ENCODE peak calls at places on chromosomes 11 and 22, in four cellular contexts. L is A549, Z is HepG2, P is GM12878. J is an unnamed sample.

GRCh38 chr22:37165940-37166674 is 16.4 kb upstream of the IL2RB start:
- DNase-seq in P (no peak), Z (no peak), L (no peak), J (no peak)

GRCh38 chr22:43226368-43226979 is 39.5 kb upstream of the TTLL12 start:
- DNase-seq in Z (peak), L (no peak), P (no peak), J (peak)

GRCh38 chr22:24271406-24271760 is 752 bp downstream of the SPECC1L start:
- DNase-seq in P (no peak), L (peak), Z (no peak), J (no peak)

GRCh38 chr22:17831527-17832251 is 57.4 kb upstream of the BID start:
- DNase-seq in P (no peak), Z (no peak), L (no peak), J (no peak)

GRCh38 chr22:33677536-33677935 is 242.7 kb downstream of the LARGE1 start:
- DNase-seq in Z (no peak), L (no peak), P (no peak), J (no peak)

GRCh38 chr11:115941481-115941993 is 437.3 kb upstream of the CADM1 start:
- DNase-seq in Z (no peak), P (no peak), L (no peak), J (peak)

GRCh38 chr22:36510384-36510783 is 3.5 kb upstream of the FOXRED2 start:
- DNase-seq in P (no peak), Z (no peak), L (no peak), J (no peak)

GRCh38 chr22:39087881-39088687 is 9.0 kb upstream of the APOBEC3H start:
- DNase-seq in L (no peak), Z (no peak), P (no peak), J (peak)

GRCh38 chr11:20274031-20274430 is 89.5 kb upstream of the HTATIP2 start:
- DNase-seq in P (no peak), L (no peak), Z (no peak), J (no peak)

GRCh38 chr11:126257764-126258163 is 10.9 kb downstream of the SRPRA start:
- DNase-seq in L (no peak), P (no peak), Z (no peak), J (no peak)

GRCh38 chr11:3101921-3102640 is 44.9 kb upstream of the CARS1 start:
- DNase-seq in L (no peak), P (no peak), Z (no peak), J (no peak)

GRCh38 chr22:38504731-38505594 is 1.1 kb downstream of the DDX17 start:
- DNase-seq in L (peak), P (no peak), Z (peak), J (peak)

GRCh38 chr22:37930270-37930951 is 23.0 kb downstream of the C22orf23 start:
- DNase-seq in L (peak), Z (no peak), P (no peak), J (peak)

GRCh38 chr11:47589103-47589502 is 2.6 kb downstream of the FAM180B start:
- DNase-seq in P (no peak), L (no peak), Z (no peak), J (no peak)

GRCh38 chr11:20964985-20965384 is 295.6 kb downstream of the NELL1 start:
- DNase-seq in Z (no peak), P (no peak), L (no peak), J (no peak)

GRCh38 chr11:36763187-36763586 is 165.2 kb upstream of the RAG2 start:
- DNase-seq in P (no peak), L (no peak), Z (no peak), J (no peak)

GRCh38 chr11:9138612-9139579 is 47.5 kb upstream of the SCUBE2 start:
- DNase-seq in L (peak), P (no peak), Z (peak), J (no peak)

GRCh38 chr22:24482586-24482985 is 12.5 kb upstream of the UPB1 start:
- DNase-seq in Z (no peak), L (no peak), P (no peak), J (no peak)

GRCh38 chr11:19345848-19346681 is 105.3 kb upstream of the E2F8 start:
- DNase-seq in Z (no peak), L (peak), P (no peak), J (peak)

GRCh38 chr11:129861702-129862107 is 33.7 kb downstream of the NFRKB start:
- DNase-seq in P (no peak), L (peak), Z (peak), J (no peak)

GRCh38 chr22:30906411-30906810 is 62.2 kb downstream of the MORC2 start:
- DNase-seq in P (no peak), L (no peak), Z (no peak), J (no peak)

GRCh38 chr11:10878408-10879214 is 20.8 kb upstream of the ZBED5 start:
- DNase-seq in Z (peak), P (peak), L (peak), J (peak)

GRCh38 chr11:107859459-107860239 is 1.1 kb upstream of the SLC35F2 start:
- DNase-seq in Z (no peak), L (peak), P (peak), J (no peak)

GRCh38 chr11:73313652-73314051 is 5.6 kb downstream of the ARHGEF17 start:
- DNase-seq in P (no peak), Z (no peak), L (no peak), J (no peak)

GRCh38 chr22:46239261-46240048 is 10.6 kb downstream of the CDPF1 start:
- DNase-seq in P (no peak), Z (no peak), L (no peak), J (peak)

GRCh38 chr11:44611687-44612437 is 46.4 kb downstream of the CD82 start:
- DNase-seq in P (peak), L (no peak), Z (no peak), J (no peak)
- TF ChIP-seq POLR2AphosphoS2 in P (no peak), L (no peak), Z (no peak), J (no peak)

GRCh38 chr22:44335903-44336803 is 23.4 kb upstream of the SHISAL1 start:
- DNase-seq in Z (no peak), P (no peak), L (no peak), J (no peak)
- TF ChIP-seq POLR2AphosphoS2 in Z (no peak), P (no peak), L (no peak), J (no peak)

GRCh38 chr22:50517495-50518260 is 7.7 kb downstream of the SCO2 start:
- DNase-seq in L (no peak), Z (no peak), P (no peak), J (no peak)

GRCh38 chr22:50516891-50517290 is 8.5 kb downstream of the SCO2 start:
- DNase-seq in Z (no peak), L (no peak), P (no peak), J (no peak)

GRCh38 chr22:50520826-50521453 is 4.5 kb downstream of the SCO2 start:
- DNase-seq in P (no peak), L (no peak), Z (no peak), J (no peak)

GRCh38 chr22:50518628-50519027 is 6.8 kb downstream of the SCO2 start:
- DNase-seq in L (no peak), Z (no peak), P (no peak), J (no peak)

DNA sequence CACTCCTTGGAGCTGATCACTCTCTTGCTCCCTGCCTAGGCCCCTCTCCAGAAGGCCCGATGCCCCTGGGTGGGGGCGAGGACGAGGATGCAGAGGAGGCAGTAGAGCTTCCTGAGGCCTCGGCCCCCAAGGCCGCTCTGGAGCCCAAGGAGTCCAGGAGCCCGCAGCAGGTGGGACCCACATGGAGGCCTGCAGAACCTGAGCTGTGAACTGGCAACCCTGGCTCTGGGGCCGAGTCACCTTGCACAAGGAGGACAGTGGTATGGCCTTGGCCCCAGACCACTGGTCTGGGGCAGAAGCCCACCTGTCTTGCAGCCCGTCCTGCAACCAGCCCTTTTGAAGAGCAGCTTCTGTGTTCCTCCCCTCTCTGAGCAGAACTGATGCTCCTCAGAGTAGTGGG is 6.2 kb downstream of the SCO2 start:
- DNase-seq in Z (no peak), L (no peak), P (no peak), J (no peak)
- TF ChIP-seq POLR2AphosphoS2 in Z (no peak), L (no peak), P (no peak), J (no peak)

GRCh38 chr22:44869196-44869595 is 116.8 kb downstream of the ARHGAP8 start:
- DNase-seq in Z (no peak), P (no peak), L (no peak), J (no peak)

GRCh38 chr22:44862981-44863860 is 110.8 kb downstream of the ARHGAP8 start:
- DNase-seq in Z (no peak), P (no peak), L (no peak), J (peak)

GRCh38 chr22:44862281-44862680 is 109.9 kb downstream of the ARHGAP8 start:
- DNase-seq in Z (no peak), P (no peak), L (no peak), J (no peak)

GRCh38 chr22:44861245-44861644 is 108.9 kb downstream of the ARHGAP8 start:
- DNase-seq in L (no peak), P (no peak), Z (no peak), J (no peak)

GRCh38 chr22:44865193-44866057 is 113.0 kb downstream of the ARHGAP8 start:
- DNase-seq in Z (no peak), L (no peak), P (no peak), J (no peak)
- TF ChIP-seq POLR2AphosphoS2 in Z (no peak), L (no peak), P (no peak), J (no peak)

GRCh38 chr11:120167659-120168058 is 29.7 kb upstream of the TRIM29 start:
- DNase-seq in P (no peak), Z (no peak), L (no peak), J (no peak)

GRCh38 chr11:120170741-120171261 is 32.9 kb upstream of the TRIM29 start:
- DNase-seq in Z (no peak), P (no peak), L (no peak), J (no peak)

GRCh38 chr11:120168108-120168959 is 30.4 kb upstream of the TRIM29 start:
- DNase-seq in P (no peak), Z (no peak), L (no peak), J (no peak)

GRCh38 chr11:120169981-120170698 is 32.2 kb upstream of the TRIM29 start:
- DNase-seq in Z (no peak), L (no peak), P (no peak), J (no peak)

DNA sequence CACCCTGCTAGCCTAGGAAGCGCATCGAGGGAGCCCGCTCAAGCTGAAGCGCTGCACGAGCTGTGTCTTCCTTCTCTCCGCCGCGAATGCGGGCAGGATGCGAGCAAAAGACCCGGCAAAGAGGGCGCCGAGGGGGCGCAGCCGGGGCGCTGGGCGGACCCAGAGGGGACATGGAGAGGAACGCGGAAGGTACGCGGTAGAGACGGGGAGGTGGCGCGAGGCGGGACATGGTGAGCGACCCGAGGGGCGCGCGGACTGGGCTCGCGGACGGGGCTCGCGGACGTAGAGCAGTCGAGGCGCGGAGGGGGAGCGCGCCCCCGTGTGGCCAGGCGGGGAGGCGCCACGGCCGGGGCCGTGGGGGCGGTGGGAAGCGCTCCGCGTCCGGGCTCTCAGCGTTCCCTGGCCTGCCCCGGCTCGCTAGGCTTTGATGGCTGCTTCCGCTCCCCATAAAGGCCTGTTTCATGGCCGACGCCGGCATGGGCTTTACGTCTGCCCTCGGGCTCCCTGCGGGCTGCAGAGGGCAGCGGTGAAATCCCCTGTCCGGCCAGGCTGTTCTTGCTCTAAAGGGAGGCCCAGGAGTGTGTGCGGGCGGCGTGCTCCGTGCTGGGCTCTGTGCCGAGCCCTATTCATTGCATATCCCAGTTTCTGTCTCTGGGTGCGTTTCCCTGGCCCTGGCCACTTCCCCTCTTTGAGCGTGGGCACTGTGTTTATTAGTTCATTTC is 31.2 kb upstream of the TRIM29 start:
- DNase-seq in L (peak), Z (peak), P (no peak), J (peak)
- TF ChIP-seq POLR2AphosphoS2 in L (no peak), Z (no peak), P (no peak), J (no peak)

GRCh38 chr22:29346659-29347058 is 31.2 kb upstream of the RASL10A start:
- DNase-seq in L (no peak), P (no peak), Z (no peak), J (no peak)
- TF ChIP-seq POLR2AphosphoS2 in L (no peak), P (no peak), Z (no peak), J (no peak)

GRCh38 chr22:20071524-20071972 is 8.5 kb upstream of the DGCR8 start:
- DNase-seq in P (no peak), L (no peak), Z (no peak), J (peak)
- TF ChIP-seq POLR2AphosphoS2 in P (no peak), L (no peak), Z (no peak), J (no peak)

GRCh38 chr22:40511604-40512003 is 124.9 kb downstream of the MRTFA start:
- DNase-seq in P (no peak), Z (no peak), L (peak), J (no peak)
- TF ChIP-seq POLR2AphosphoS2 in P (no peak), Z (no peak), L (no peak), J (no peak)

J was measured in K562.